ENCODE peak calls at places on chromosomes 11 and 22, in nine cellular contexts. L, G, A, I, W, C, J, X and S are unnamed samples.

GRCh38 chr11:36034572-36035331 is 90.9 kb downstream of the LDLRAD3 start:
- DNase-seq in A (no peak), W (peak; percentile 81), J (no peak), G (no peak), C (no peak), I (no peak), X (no peak), L (peak; percentile 62), S (no peak)

GRCh38 chr11:75272821-75273301 is 32.3 kb downstream of the TPBGL start:
- DNase-seq in X (no peak), I (no peak), L (no peak), A (no peak), G (no peak), C (no peak), W (no peak), J (no peak), S (no peak)

GRCh38 chr11:12094872-12095800 is 15.3 kb upstream of the MICAL2 start:
- DNase-seq in J (no peak), X (no peak), L (no peak), C (peak; percentile 37), W (no peak), I (no peak), A (no peak), G (no peak), S (peak; percentile 81)

GRCh38 chr22:37739611-37740049 is 42.8 kb downstream of the TRIOBP start:
- DNase-seq in L (no peak), I (no peak), W (no peak), A (no peak), C (no peak), X (no peak), G (no peak), J (no peak), S (no peak)

GRCh38 chr11:133809525-133810178 is 35.7 kb downstream of the SPATA19 start:
- DNase-seq in J (no peak), C (peak; percentile 91), I (peak; percentile 23), W (no peak), G (no peak), A (no peak), X (no peak), L (no peak), S (no peak)

GRCh38 chr11:122101625-122102291 is 14.3 kb downstream of the BLID start:
- DNase-seq in J (no peak), X (peak; percentile 22), I (peak; percentile 80), A (no peak), C (peak; percentile 92), G (peak; percentile 20), W (peak; percentile 91), L (no peak), S (peak; percentile 79)

GRCh38 chr11:84420261-84420660 is 1134.1 kb upstream of the CCDC90B start:
- DNase-seq in W (peak; percentile 2), G (no peak), X (no peak), C (peak; percentile 30), A (no peak), J (no peak), I (no peak), L (no peak), S (no peak)

GRCh38 chr11:65013692-65014145 is 241 bp upstream of the ARL2 start:
- DNase-seq in L (no peak), A (peak; percentile 91), G (no peak), J (peak; percentile 90), I (peak; percentile 94), C (peak; percentile 96), X (peak; percentile 95), W (peak; percentile 90), S (peak; percentile 90)

GRCh38 chr11:130156108-130157022 is 3.2 kb upstream of the ST14 start:
- DNase-seq in W (no peak), J (no peak), A (no peak), C (peak; percentile 34), I (no peak), X (no peak), L (peak; percentile 28), G (no peak), S (no peak)

DNA sequence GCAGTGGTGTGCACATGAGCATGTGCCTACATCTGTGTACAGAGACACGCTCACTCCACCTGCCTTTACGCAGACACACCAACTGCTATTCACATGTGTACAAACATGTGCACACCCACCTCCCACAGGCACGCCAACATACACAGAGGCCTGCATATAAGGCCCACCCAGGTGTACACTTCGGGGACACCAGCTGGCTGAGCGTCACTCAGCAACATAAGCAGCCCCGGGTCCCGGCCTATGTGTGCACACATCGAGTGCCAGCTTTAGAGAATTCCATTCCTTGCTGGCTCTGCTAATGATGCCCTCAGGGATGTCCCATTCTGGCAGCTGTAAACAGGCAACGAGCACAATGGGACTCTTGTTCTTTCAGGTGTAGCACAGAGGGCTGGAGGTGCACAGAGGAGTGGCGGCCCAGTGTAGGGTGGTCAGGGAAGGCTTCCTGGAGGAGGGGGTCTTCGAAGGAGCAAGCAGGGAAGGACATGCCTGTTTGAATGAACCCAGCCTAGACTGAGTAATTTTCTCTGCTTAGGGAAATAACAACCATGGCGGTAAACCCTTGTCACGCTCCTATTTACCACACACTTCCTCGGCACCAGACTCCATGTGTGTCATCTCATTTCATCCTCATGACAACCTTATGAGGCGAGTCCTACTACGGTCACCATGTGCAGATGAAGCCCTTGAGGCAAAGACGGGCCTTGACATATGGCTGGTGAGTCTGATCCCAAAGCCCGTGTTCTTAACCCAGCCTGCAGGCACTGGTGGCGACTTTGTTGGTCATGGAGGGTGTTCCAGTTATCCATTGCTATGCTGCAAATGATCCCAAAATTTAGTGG is 35.1 kb downstream of the RPL3 start:
- DNase-seq in C (no peak), G (peak; percentile 38), L (no peak), W (no peak), I (no peak), X (no peak), A (no peak), J (no peak), S (no peak)
- H3K4me3 ChIP-seq in C (no peak overlapping the region), G (no peak overlapping the region), L (no peak overlapping the region), W (no peak overlapping the region), I (no peak overlapping the region), X (no peak overlapping the region), A (no peak overlapping the region), J (no peak overlapping the region), S (no peak overlapping the region)

GRCh38 chr11:67261942-67262681 is 4.2 kb upstream of the GRK2 start:
- DNase-seq in I (no peak), G (no peak), A (no peak), L (no peak), W (no peak), X (no peak), C (peak; percentile 54), J (no peak), S (no peak)
- H3K27ac ChIP-seq in I (no peak overlapping the region), G (no peak overlapping the region), A (no peak overlapping the region), L (no peak overlapping the region), W (no peak overlapping the region), X (no peak overlapping the region), C (no peak overlapping the region), J (no peak overlapping the region), S (peak overlapping the region; percentile 17)

GRCh38 chr11:69304258-69304657 is 10.3 kb downstream of the MYEOV start:
- DNase-seq in A (no peak), I (no peak), J (no peak), L (no peak), G (no peak), X (no peak), C (no peak), W (no peak), S (no peak)

GRCh38 chr11:69301491-69302401 is 7.8 kb downstream of the MYEOV start:
- DNase-seq in A (no peak), I (no peak), W (peak; percentile 72), G (peak; percentile 60), X (peak; percentile 64), C (peak; percentile 51), J (no peak), L (peak; percentile 98), S (peak; percentile 67)

GRCh38 chr11:69301033-69301490 is 7.1 kb downstream of the MYEOV start:
- DNase-seq in A (no peak), I (no peak), G (no peak), J (no peak), C (no peak), X (no peak), W (no peak), L (no peak), S (no peak)

GRCh38 chr11:69303427-69303826 is 9.5 kb downstream of the MYEOV start:
- DNase-seq in A (no peak), X (no peak), C (no peak), I (no peak), L (no peak), W (no peak), J (no peak), G (no peak), S (no peak)

DNA sequence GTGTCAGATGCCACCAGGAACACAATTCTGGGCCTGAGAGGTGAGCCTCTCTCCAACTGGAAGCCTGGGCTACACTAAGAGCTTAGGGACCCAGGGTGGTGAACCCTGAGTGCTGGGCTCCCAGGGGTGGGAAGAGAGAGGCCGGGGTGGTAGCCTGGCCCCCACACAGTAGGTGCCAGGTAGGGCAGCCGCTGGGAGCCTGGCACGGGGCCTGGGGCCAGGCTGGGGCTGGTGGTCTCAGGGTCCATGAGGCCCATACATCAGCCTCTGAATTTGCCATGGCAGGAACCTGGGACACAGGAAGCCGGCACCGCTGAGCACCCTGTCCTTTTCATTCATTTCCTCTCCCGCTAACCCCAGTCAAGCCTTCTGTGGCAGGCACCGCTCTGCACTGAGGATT is 8.5 kb downstream of the MYEOV start:
- DNase-seq in C (no peak), X (no peak), A (no peak), G (no peak), L (no peak), W (no peak), I (no peak), J (no peak), S (no peak)
- H3K4me3 ChIP-seq in C (no peak overlapping the region), X (no peak overlapping the region), A (no peak overlapping the region), G (no peak overlapping the region), L (peak overlapping the region; percentile 7), W (no peak overlapping the region), I (no peak overlapping the region), J (no peak overlapping the region), S (no peak overlapping the region)

GRCh38 chr22:42601879-42602465 is 12.7 kb downstream of the POLDIP3 start:
- DNase-seq in X (no peak), L (no peak), J (no peak), C (no peak), I (no peak), A (no peak), G (peak; percentile 73), W (no peak), S (no peak)

GRCh38 chr22:42596863-42597530 is 17.7 kb downstream of the POLDIP3 start:
- DNase-seq in W (no peak), A (no peak), X (no peak), J (no peak), I (no peak), L (no peak), C (no peak), G (no peak), S (no peak)

GRCh38 chr22:42595434-42595833 is 19.2 kb downstream of the POLDIP3 start:
- DNase-seq in X (no peak), I (peak; percentile 49), W (no peak), A (no peak), C (no peak), L (no peak), J (no peak), G (no peak), S (no peak)

GRCh38 chr22:42591987-42592386 is 22.7 kb downstream of the POLDIP3 start:
- DNase-seq in J (no peak), I (no peak), G (no peak), C (no peak), L (no peak), A (no peak), W (no peak), X (no peak), S (no peak)

DNA sequence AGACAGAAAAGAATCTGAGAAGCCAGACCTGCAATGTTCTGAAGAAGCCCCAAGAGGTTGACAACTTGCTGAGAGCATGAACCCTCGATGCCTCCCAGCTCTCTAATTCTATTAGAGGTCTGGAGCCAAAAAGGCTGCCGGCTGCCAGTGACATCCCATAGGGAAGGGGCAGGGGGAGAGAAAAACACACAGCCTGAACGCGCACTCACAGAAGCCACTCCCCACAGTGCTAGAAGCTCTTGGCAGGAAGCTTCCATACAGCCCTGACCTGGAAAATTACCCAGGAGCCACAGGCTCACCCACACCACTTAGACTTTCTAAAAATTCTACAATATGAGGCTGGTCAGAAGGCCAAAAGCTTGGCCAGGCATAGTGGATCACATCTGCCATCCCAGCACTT is 18.3 kb downstream of the POLDIP3 start:
- DNase-seq in G (no peak), X (no peak), A (no peak), I (peak; percentile 43), J (no peak), L (no peak), W (no peak), C (no peak), S (no peak)
- H3K27ac ChIP-seq in G (no peak overlapping the region), X (no peak overlapping the region), A (no peak overlapping the region), I (peak overlapping the region; percentile 81), J (no peak overlapping the region), L (no peak overlapping the region), W (no peak overlapping the region), C (no peak overlapping the region), S (no peak overlapping the region)